ENCODE peak calls at places on chromosome 11, in seven cellular contexts. H is heart right ventricle, L is kidney, C is heart left ventricle, Y is adrenal gland, A is H9, J is thoracic aorta. U is an unnamed sample.

GRCh38 chr11:30392221-30392784 is 69.4 kb downstream of the ARL14EP start:
- DNase-seq in C (no peak), J (no peak), A (no peak), H (peak; percentile 47), Y (peak; percentile 50), L (no peak), U (no peak)

GRCh38 chr11:27514076-27514475 is 7.5 kb upstream of the LIN7C start:
- DNase-seq in J (no peak), C (peak; percentile 66), H (peak; percentile 33), Y (no peak), A (no peak), L (no peak), U (peak; percentile 59)

GRCh38 chr11:25794804-25795203 is 537.1 kb upstream of the ANO3 start:
- DNase-seq in A (peak; percentile 45), H (no peak), C (no peak), L (no peak), J (no peak), Y (no peak), U (no peak)

GRCh38 chr11:18715476-18715875 is 10.5 kb downstream of the IGSF22 start:
- DNase-seq in A (no peak), L (no peak), J (no peak), Y (no peak), C (no peak), H (no peak), U (no peak)

GRCh38 chr11:123086315-123086714 is 24.4 kb upstream of the HSPA8 start:
- DNase-seq in H (no peak), A (no peak), Y (no peak), L (no peak), C (no peak), J (no peak), U (no peak)

GRCh38 chr11:18054511-18055103 is 8.5 kb upstream of the TPH1 start:
- DNase-seq in Y (no peak), L (no peak), J (no peak), C (no peak), H (no peak), A (no peak), U (no peak)

GRCh38 chr11:77047007-77047927 is 13.1 kb downstream of the B3GNT6 start:
- DNase-seq in A (peak; percentile 81), J (peak; percentile 70), C (peak; percentile 73), H (peak; percentile 91), Y (peak; percentile 91), L (no peak), U (peak; percentile 61)

GRCh38 chr11:109644158-109644557 is 222.2 kb downstream of the C11orf87 start:
- DNase-seq in C (peak; percentile 55), Y (peak; percentile 28), J (no peak), L (no peak), H (peak; percentile 67), A (no peak), U (no peak)

GRCh38 chr11:32103941-32104340 is 13.1 kb downstream of the RCN1 start:
- DNase-seq in J (no peak), Y (no peak), H (no peak), L (no peak), C (no peak), A (no peak), U (no peak)

DNA sequence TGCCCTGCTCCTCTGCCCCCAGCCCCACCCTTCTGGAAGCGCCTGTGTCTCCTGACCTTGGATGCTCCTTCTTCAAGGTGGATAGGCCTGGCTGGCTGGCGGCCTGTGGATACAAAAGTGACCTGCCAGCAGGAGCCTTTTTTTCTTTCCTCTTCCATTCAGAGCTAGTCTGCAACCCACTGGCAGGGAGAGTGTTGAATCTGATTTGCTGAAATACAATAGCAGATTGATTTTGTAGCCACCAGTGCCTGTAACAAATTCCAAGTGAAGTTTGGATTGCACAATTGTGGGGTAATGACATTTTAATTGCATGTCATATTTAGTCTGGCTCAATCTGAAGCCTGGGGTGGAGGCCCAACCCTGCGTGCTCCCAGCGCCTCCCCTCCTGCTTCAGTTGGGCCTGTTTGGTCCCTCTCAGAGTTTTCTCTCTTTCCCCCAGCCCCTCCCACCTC is 97.2 kb downstream of the GRIK4 start:
- DNase-seq in A (peak; percentile 50), H (no peak), C (no peak), Y (peak; percentile 39), J (no peak), L (peak; percentile 80), U (peak; percentile 5)
- H3K9me3 ChIP-seq in A (no peaks in the 10 kb centered on the region), H (no peaks in the 10 kb centered on the region), C (no peaks in the 10 kb centered on the region), Y (no peaks in the 10 kb centered on the region), J (no peaks in the 10 kb centered on the region), L (no peaks in the 10 kb centered on the region), U (no peaks in the 10 kb centered on the region)

GRCh38 chr11:70894566-70894965 is 357.8 kb downstream of the SHANK2 start:
- DNase-seq in Y (no peak), A (no peak), C (no peak), L (peak; percentile 18), H (no peak), J (no peak), U (no peak)
- H3K9me3 ChIP-seq in Y (no peaks in the 10 kb centered on the region), A (no peaks in the 10 kb centered on the region), C (peaks cover 28% of the 10 kb centered on the region), L (no peaks in the 10 kb centered on the region), H (peaks cover 4% of the 10 kb centered on the region), J (peaks cover 12% of the 10 kb centered on the region), U (peaks cover 7% of the 10 kb centered on the region)

GRCh38 chr11:3359092-3359824 is 19.7 kb downstream of the ZNF195 start:
- DNase-seq in J (no peak), A (no peak), Y (no peak), L (no peak), C (no peak), H (no peak), U (no peak)

GRCh38 chr11:3356858-3357257 is 22.1 kb downstream of the ZNF195 start:
- DNase-seq in Y (no peak), H (no peak), A (no peak), C (no peak), L (no peak), J (no peak), U (no peak)

GRCh38 chr11:3357994-3358676 is 20.8 kb downstream of the ZNF195 start:
- DNase-seq in C (no peak), J (no peak), H (no peak), Y (no peak), L (no peak), A (no peak), U (no peak)

GRCh38 chr11:3353066-3353465 is 25.9 kb downstream of the ZNF195 start:
- DNase-seq in L (no peak), H (no peak), C (no peak), A (no peak), J (no peak), Y (no peak), U (no peak)

GRCh38 chr11:3357302-3357701 is 21.6 kb downstream of the ZNF195 start:
- DNase-seq in C (no peak), A (no peak), Y (no peak), J (no peak), L (no peak), H (no peak), U (no peak)
- H3K9me3 ChIP-seq in C (peaks cover 90% of the 10 kb centered on the region), A (peaks cover 51% of the 10 kb centered on the region), Y (no peaks in the 10 kb centered on the region), J (peaks cover 62% of the 10 kb centered on the region), L (peaks cover 16% of the 10 kb centered on the region), H (peaks cover 38% of the 10 kb centered on the region), U (peaks cover 24% of the 10 kb centered on the region)

GRCh38 chr11:54946429-54946828 is 239.8 kb downstream of the OR4A5 start:
- DNase-seq in H (no peak), Y (no peak), J (no peak), C (no peak), L (no peak), A (no peak), U (no peak)

DNA sequence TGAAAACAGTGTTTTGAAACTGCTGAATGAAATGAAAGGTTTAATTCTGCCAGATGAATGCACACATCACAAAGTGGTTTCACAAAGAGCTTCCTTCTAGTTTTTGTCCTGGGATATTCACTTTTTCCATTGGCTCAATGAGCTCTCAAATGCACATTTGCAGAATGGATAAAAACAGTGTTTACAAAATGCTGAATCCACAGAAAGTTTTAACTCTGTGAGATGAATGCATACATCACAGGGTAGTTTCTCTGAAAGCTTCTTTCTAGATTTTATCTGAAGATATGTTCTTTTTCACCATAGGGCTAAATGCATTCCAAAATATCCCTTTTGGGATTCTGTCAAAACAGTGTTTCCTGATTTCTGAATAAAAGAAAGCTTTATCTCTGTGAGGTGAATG is 237.6 kb downstream of the OR4A5 start:
- DNase-seq in Y (no peak), A (no peak), J (no peak), C (no peak), H (no peak), L (no peak), U (no peak)
- H3K9me3 ChIP-seq in Y (no peaks in the 10 kb centered on the region), A (peaks cover 76% of the 10 kb centered on the region), J (peaks cover 14% of the 10 kb centered on the region), C (peaks cover 77% of the 10 kb centered on the region), H (peaks cover 23% of the 10 kb centered on the region), L (peaks cover 7% of the 10 kb centered on the region), U (peaks cover 19% of the 10 kb centered on the region)

DNA sequence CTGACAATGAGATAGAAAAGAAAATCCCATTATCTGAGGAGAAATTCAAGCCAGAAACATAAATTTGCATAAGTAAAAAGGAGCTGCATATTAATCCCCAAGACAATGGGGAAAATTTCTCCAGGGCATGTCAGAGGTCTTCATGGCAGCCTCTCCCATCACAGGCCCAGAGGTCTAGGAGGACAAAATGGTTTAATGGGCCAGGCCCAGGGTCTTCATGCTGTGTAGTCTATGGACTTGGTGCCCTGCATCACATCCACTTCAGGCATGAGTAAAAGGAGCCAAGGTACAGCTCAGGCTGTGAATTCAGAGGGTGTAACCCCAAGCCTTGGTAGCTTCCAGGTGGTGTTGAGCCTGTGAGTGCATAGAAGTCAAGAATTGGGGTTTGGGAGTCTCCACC is 1097.2 kb upstream of the RAG2 start:
- DNase-seq in J (no peak), Y (no peak), C (no peak), H (no peak), A (no peak), L (no peak), U (no peak)
- H3K9me3 ChIP-seq in J (peaks cover 8% of the 10 kb centered on the region), Y (no peaks in the 10 kb centered on the region), C (peaks cover 27% of the 10 kb centered on the region), H (peaks cover 6% of the 10 kb centered on the region), A (peaks cover 18% of the 10 kb centered on the region), L (peaks cover 5% of the 10 kb centered on the region), U (peaks cover 26% of the 10 kb centered on the region)

GRCh38 chr11:91394073-91394717 is 830.4 kb upstream of the FAT3 start:
- DNase-seq in J (no peak), A (no peak), H (no peak), L (no peak), Y (no peak), C (no peak), U (no peak)

GRCh38 chr11:91394718-91395414 is 829.8 kb upstream of the FAT3 start:
- DNase-seq in A (no peak), J (no peak), Y (no peak), C (no peak), H (no peak), L (no peak), U (no peak)

GRCh38 chr11:91396243-91397133 is 828.1 kb upstream of the FAT3 start:
- DNase-seq in C (no peak), H (no peak), J (no peak), Y (no peak), L (no peak), A (no peak), U (no peak)

DNA sequence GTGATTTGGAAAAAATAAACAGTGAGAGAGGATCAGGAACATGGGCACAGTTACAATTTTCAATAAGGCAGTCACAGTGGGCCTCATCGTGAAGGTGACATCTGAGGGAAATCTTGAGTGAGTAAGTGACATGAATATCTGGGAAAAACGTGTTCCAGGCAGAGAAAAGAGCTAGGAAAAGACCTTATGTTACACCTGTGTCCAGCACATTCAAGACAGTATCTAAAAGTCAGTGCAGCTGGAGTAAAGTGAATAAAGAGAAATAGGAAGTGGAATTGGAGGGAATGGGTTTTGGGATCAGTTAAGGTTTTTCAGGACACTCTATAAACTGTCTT is 827.5 kb upstream of the FAT3 start:
- DNase-seq in L (no peak), J (no peak), A (no peak), H (no peak), Y (no peak), C (no peak), U (no peak)
- H3K9me3 ChIP-seq in L (no peaks in the 10 kb centered on the region), J (peaks cover 4% of the 10 kb centered on the region), A (no peaks in the 10 kb centered on the region), H (no peaks in the 10 kb centered on the region), Y (no peaks in the 10 kb centered on the region), C (peaks cover 13% of the 10 kb centered on the region), U (no peaks in the 10 kb centered on the region)